ENCODE peak calls at places on chromosomes 11 and 22, in ten cellular contexts. G is breast epithelium, Y is esophagus squamous epithelium, L is esophagus muscularis mucosa, O is IMR-90, U is H1, B is astrocyte, W is sigmoid colon, X is lower lobe of right lung, I is neuronal stem cell. S is an unnamed sample.

GRCh38 chr11:2137202-2138071 is 1.8 kb downstream of the IGF2 start:
- DNase-seq in G (no peak), Y (no peak), L (no peak), O (peak; percentile 48), U (peak; percentile 82), B (peak; percentile 18), W (no peak), X (peak; percentile 52), I (peak; percentile 80), S (peak; percentile 98)

GRCh38 chr11:118401880-118402590 is 629 bp downstream of the ATP5MG start:
- DNase-seq in G (no peak), Y (no peak), L (no peak), O (peak; percentile 92), U (peak; percentile 44), B (peak; percentile 88), W (no peak), X (no peak), I (peak; percentile 17), S (no peak)

GRCh38 chr22:37169947-37170688 is 17.9 kb downstream of the C1QTNF6 start:
- DNase-seq in G (peak; percentile 15), Y (no peak), L (no peak), O (no peak), U (no peak), B (no peak), W (peak; percentile 53), X (peak; percentile 20), I (no peak), S (peak; percentile 49)

GRCh38 chr22:28882545-28882877 is 861 bp upstream of the ZNRF3 start:
- DNase-seq in G (no peak), Y (no peak), L (no peak), O (no peak), U (no peak), B (no peak), W (peak; percentile 74), X (no peak), I (no peak), S (peak; percentile 39)

GRCh38 chr11:132050081-132050480 is 679.7 kb downstream of the NTM start:
- DNase-seq in G (no peak), Y (no peak), L (no peak), O (no peak), U (no peak), B (no peak), W (no peak), X (no peak), I (no peak), S (no peak)

GRCh38 chr22:48239461-48240164 is 1477.2 kb downstream of the TBC1D22A start:
- DNase-seq in G (no peak), Y (no peak), L (no peak), O (no peak), U (no peak), B (no peak), W (no peak), X (no peak), I (peak; percentile 73), S (peak; percentile 55)

GRCh38 chr11:128474036-128474874 is 113.1 kb downstream of the ETS1 start:
- DNase-seq in G (no peak), Y (no peak), L (no peak), O (no peak), U (no peak), B (no peak), W (no peak), X (no peak), I (no peak), S (no peak)

GRCh38 chr22:21038405-21038804 is 6.0 kb upstream of the SLC7A4 start:
- DNase-seq in G (no peak), Y (no peak), L (no peak), O (peak; percentile 40), U (no peak), B (peak; percentile 26), W (no peak), X (no peak), I (no peak), S (peak; percentile 6)

DNA sequence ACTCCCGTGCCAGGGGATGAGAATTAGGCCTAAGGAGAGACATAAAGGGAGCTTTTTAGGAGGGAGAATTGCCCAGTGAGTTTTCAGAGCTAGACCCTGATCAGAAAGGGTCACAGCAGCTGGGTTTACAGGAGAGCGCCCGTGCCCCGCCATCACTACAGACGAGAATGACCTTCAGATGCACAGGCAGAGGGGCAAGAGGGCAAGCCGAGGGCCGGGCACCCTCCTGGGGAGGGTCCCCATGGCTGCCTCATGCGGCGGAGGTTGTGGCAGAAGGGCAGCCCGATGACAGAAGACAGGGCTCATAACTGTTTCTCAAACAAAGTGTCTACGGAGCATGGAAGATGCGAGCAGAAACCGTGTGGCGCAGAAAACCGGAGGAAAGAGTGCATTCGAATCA is 72.2 kb downstream of the TRMU start:
- DNase-seq in G (no peak), Y (no peak), L (no peak), O (no peak), U (no peak), B (no peak), W (no peak), X (no peak), I (no peak), S (no peak)
- H3K4me3 ChIP-seq in G (no peak overlapping the region), Y (no peak overlapping the region), L (no peak overlapping the region), O (no peak overlapping the region), U (no peak overlapping the region), B (no peak overlapping the region), W (no peak overlapping the region), X (no peak overlapping the region), I (no peak overlapping the region), S (no peak overlapping the region)

GRCh38 chr11:65503606-65503922 is 4.7 kb downstream of the MALAT1 start:
- DNase-seq in G (no peak), Y (no peak), L (no peak), O (peak; percentile 33), U (no peak), B (no peak), W (no peak), X (no peak), I (no peak), S (no peak)

GRCh38 chr11:65501530-65502273 is 2.9 kb downstream of the MALAT1 start:
- DNase-seq in G (peak; percentile 40), Y (no peak), L (no peak), O (peak; percentile 56), U (no peak), B (peak; percentile 29), W (peak; percentile 52), X (no peak), I (no peak), S (no peak)

GRCh38 chr11:65502274-65502851 is 3.5 kb downstream of the MALAT1 start:
- DNase-seq in G (no peak), Y (no peak), L (no peak), O (peak; percentile 61), U (no peak), B (peak; percentile 41), W (no peak), X (no peak), I (no peak), S (no peak)

GRCh38 chr11:65503923-65504670 is 5.3 kb downstream of the MALAT1 start:
- DNase-seq in G (no peak), Y (no peak), L (no peak), O (peak; percentile 59), U (no peak), B (peak; percentile 36), W (peak; percentile 56), X (no peak), I (no peak), S (no peak)

GRCh38 chr11:65502852-65503603 is 4.2 kb downstream of the MALAT1 start:
- DNase-seq in G (peak; percentile 42), Y (no peak), L (no peak), O (peak; percentile 64), U (no peak), B (peak; percentile 29), W (peak; percentile 55), X (no peak), I (no peak), S (no peak)
- H3K36me3 ChIP-seq in G (no peaks in the 10 kb centered on the region), Y (peaks cover 16% of the 10 kb centered on the region), L (peaks cover 70% of the 10 kb centered on the region), O (peaks cover 51% of the 10 kb centered on the region), U (peaks cover 69% of the 10 kb centered on the region), B (peaks cover 62% of the 10 kb centered on the region), W (peaks cover 49% of the 10 kb centered on the region), X (peaks cover 58% of the 10 kb centered on the region), I (peaks cover 74% of the 10 kb centered on the region), S (peaks cover 54% of the 10 kb centered on the region)

GRCh38 chr11:64305075-64305690 is at the start of gene ESRRA:
- DNase-seq in G (peak; percentile 99), Y (peak; percentile 98), L (peak; percentile 100), O (peak; percentile 96), U (peak; percentile 99), B (peak; percentile 86), W (peak; percentile 100), X (peak; percentile 100), I (peak; percentile 99), S (peak; percentile 100)

GRCh38 chr11:64304032-64304315 is 1.4 kb upstream of the ESRRA start:
- DNase-seq in G (no peak), Y (no peak), L (no peak), O (no peak), U (no peak), B (no peak), W (peak; percentile 66), X (no peak), I (no peak), S (no peak)

GRCh38 chr11:64304316-64305072 is 830 bp upstream of the ESRRA start:
- DNase-seq in G (peak; percentile 94), Y (peak; percentile 67), L (peak; percentile 98), O (peak; percentile 85), U (peak; percentile 99), B (peak; percentile 67), W (peak; percentile 97), X (peak; percentile 97), I (peak; percentile 89), S (peak; percentile 95)

GRCh38 chr11:64305691-64306562 is 603 bp downstream of the ESRRA start:
- DNase-seq in G (no peak), Y (peak; percentile 52), L (peak; percentile 94), O (peak; percentile 27), U (peak; percentile 87), B (no peak), W (peak; percentile 85), X (peak; percentile 87), I (peak; percentile 67), S (peak; percentile 87)

DNA sequence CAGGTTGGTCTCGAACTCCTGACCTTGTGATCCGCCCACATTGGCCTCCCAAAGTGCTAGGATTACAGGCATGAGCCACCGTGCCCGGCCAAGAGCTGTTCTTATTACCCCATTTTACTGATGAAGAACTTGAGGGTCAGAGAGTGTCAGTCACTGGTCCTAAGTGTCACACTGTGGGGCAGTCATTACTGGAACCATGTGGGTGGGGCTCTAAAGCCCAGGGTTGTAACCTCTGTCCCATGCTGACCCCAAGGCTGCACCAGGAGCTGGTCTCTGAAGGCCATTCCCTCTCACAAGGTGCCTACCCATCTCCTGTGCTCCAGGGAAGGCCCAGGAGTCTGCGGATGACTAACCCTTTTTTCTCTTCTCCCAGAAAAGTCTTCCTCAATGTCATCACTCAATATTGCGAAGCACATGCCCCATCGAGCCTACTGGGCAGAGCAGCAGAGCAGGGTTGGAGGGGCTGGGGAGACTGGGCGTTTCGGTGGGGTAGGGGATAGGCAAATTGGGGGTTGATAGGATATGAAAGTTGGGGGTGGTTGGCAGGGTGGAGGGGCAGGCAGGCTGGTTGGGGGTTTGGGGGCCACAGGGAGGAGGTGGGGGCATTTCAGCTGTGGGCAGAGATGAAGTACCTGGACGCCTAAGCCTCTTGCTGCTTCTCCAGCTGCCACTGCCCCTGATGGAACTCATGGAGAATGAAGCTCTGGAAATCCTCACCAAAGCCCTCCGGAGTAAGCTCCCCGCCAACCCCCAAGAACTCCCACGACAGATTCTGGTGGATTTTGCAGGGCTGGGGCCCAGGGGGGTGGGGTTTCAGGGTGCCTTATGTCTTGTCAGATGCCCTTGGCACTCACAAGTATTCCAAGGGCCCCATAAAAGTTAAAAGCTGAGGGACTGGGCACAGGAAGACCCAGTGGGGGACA is 2.0 kb upstream of the ESRRA start:
- DNase-seq in G (no peak), Y (no peak), L (no peak), O (no peak), U (no peak), B (no peak), W (no peak), X (no peak), I (no peak), S (no peak)
- H3K4me3 ChIP-seq in G (no peak overlapping the region), Y (no peak overlapping the region), L (peak overlapping the region; percentile 77), O (no peak overlapping the region), U (no peak overlapping the region), B (no peak overlapping the region), W (no peak overlapping the region), X (peak overlapping the region; percentile 75), I (no peak overlapping the region), S (no peak overlapping the region)

GRCh38 chr11:67493548-67494370 is 10.9 kb downstream of the AIP start:
- DNase-seq in G (no peak), Y (no peak), L (no peak), O (no peak), U (no peak), B (no peak), W (no peak), X (no peak), I (no peak), S (peak; percentile 59)
- H3K36me3 ChIP-seq in G (no peaks in the 10 kb centered on the region), Y (peaks cover 39% of the 10 kb centered on the region), L (peaks cover 100% of the 10 kb centered on the region), O (peaks cover 60% of the 10 kb centered on the region), U (peaks cover 18% of the 10 kb centered on the region), B (peaks cover 5% of the 10 kb centered on the region), W (peaks cover 5% of the 10 kb centered on the region), X (peaks cover 95% of the 10 kb centered on the region), I (peaks cover 95% of the 10 kb centered on the region), S (peaks cover 2% of the 10 kb centered on the region)

S was measured in H7.